ENCODE peak calls at places on chromosomes 7 and 10, in six cellular contexts. F is GM23248; V is activated T-cell treated with anti-CD3 and anti-CD28 coated beads, Interleukin-2, amount 50 U/mL, for 48 hours; Z is posterior cingulate gyrus; A is NCI-H1436; G is progenitor cell of endocrine pancreas. M is an unnamed sample.

GRCh38 chr7:117791877-117792780 is 81.1 kb downstream of the CTTNBP2 start:
- DNase-seq in V (no peak), Z (peak; percentile 69), A (no peak), G (no peak), F (no peak), M (no peak)

GRCh38 chr10:33287112-33287511 is 47.4 kb downstream of the NRP1 start:
- DNase-seq in V (no peak), A (no peak), Z (no peak), G (no peak), F (no peak), M (no peak)

GRCh38 chr7:130907439-130907838 is 173.4 kb upstream of the KLF14 start:
- DNase-seq in V (no peak), Z (no peak), F (no peak), G (no peak), A (no peak), M (no peak)

GRCh38 chr10:29712108-29712507 is 77.3 kb upstream of the SVIL start:
- DNase-seq in V (no peak), F (no peak), Z (no peak), A (peak; percentile 84), G (no peak), M (no peak)

GRCh38 chr10:13891542-13892431 is 305.0 kb downstream of the PRPF18 start:
- DNase-seq in F (peak; percentile 62), V (peak; percentile 32), A (no peak), G (peak; percentile 39), Z (peak; percentile 87), M (peak; percentile 23)

GRCh38 chr7:102819151-102819550 is 70.4 kb downstream of the FAM185A start:
- DNase-seq in V (no peak), Z (no peak), A (no peak), F (no peak), G (no peak), M (no peak)

GRCh38 chr7:100874300-100874576 is 665 bp upstream of the SRRT start:
- DNase-seq in V (no peak), F (no peak), A (no peak), Z (peak; percentile 56), G (no peak), M (no peak)

GRCh38 chr10:670038-670437 is 19.4 kb downstream of the DIP2C start:
- DNase-seq in G (no peak), V (no peak), A (no peak), F (no peak), Z (no peak), M (no peak)

GRCh38 chr7:24654305-24654704 is 81.1 kb downstream of the PALS2 start:
- DNase-seq in A (no peak), V (no peak), G (no peak), F (no peak), Z (no peak), M (no peak)

GRCh38 chr10:122446668-122447410 is 7.6 kb upstream of the ARMS2 start:
- DNase-seq in V (no peak), G (no peak), A (no peak), F (peak; percentile 12), Z (no peak), M (no peak)

GRCh38 chr10:35136263-35136815 is 9.7 kb downstream of the CREM start:
- DNase-seq in Z (no peak), G (no peak), A (no peak), V (no peak), F (no peak), M (no peak)

GRCh38 chr10:27223964-27224363 is 16.6 kb downstream of the ACBD5 start:
- DNase-seq in F (peak; percentile 62), A (peak; percentile 30), Z (no peak), G (no peak), V (peak; percentile 36), M (peak; percentile 37)

GRCh38 chr10:110083884-110084283 is 76.1 kb downstream of the ADD3 start:
- DNase-seq in A (peak; percentile 31), F (peak; percentile 67), G (no peak), V (no peak), Z (no peak), M (peak; percentile 37)

GRCh38 chr10:38127812-38128211 is 33.7 kb downstream of the ZNF37A start:
- DNase-seq in F (peak; percentile 22), A (no peak), G (no peak), V (no peak), Z (no peak), M (peak; percentile 5)

GRCh38 chr7:140571537-140572122 is 69.0 kb downstream of the DENND2A start:
- DNase-seq in F (peak; percentile 75), V (no peak), Z (peak; percentile 6), G (no peak), A (no peak), M (peak; percentile 40)

GRCh38 chr10:84026821-84027257 is 112.5 kb upstream of the GHITM start:
- DNase-seq in V (peak; percentile 30), A (no peak), G (no peak), Z (no peak), F (peak; percentile 30), M (peak; percentile 9)

GRCh38 chr10:73998623-73999622 is 1.0 kb downstream of the VCL start:
- DNase-seq in Z (peak; percentile 93), F (peak; percentile 89), V (peak; percentile 44), A (no peak), G (peak; percentile 45), M (peak; percentile 73)

GRCh38 chr7:3995187-3995586 is 686.9 kb upstream of the FOXK1 start:
- DNase-seq in V (peak; percentile 30), F (no peak), G (no peak), A (no peak), Z (no peak), M (no peak)

GRCh38 chr10:27804136-27804535 is 58.5 kb upstream of the MKX start:
- DNase-seq in V (no peak), F (no peak), Z (no peak), G (no peak), A (no peak), M (no peak)

GRCh38 chr7:122006687-122007086 is 133.7 kb downstream of the PTPRZ1 start:
- DNase-seq in A (peak; percentile 10), V (no peak), F (no peak), Z (no peak), G (no peak), M (no peak)

GRCh38 chr7:43302211-43302711 is 189.8 kb downstream of the HECW1 start:
- DNase-seq in A (no peak), G (no peak), V (peak; percentile 55), F (peak; percentile 30), Z (no peak), M (peak; percentile 18)

GRCh38 chr7:98315318-98315993 is 34.0 kb downstream of the BRI3 start:
- DNase-seq in V (no peak), Z (peak; percentile 20), F (no peak), A (no peak), G (no peak), M (no peak)

GRCh38 chr10:44462338-44462914 is 77.5 kb upstream of the CXCL12 start:
- DNase-seq in A (no peak), F (peak; percentile 49), Z (no peak), V (no peak), G (no peak), M (no peak)

GRCh38 chr7:1454471-1455065 is 4.7 kb downstream of the MICALL2 start:
- DNase-seq in G (no peak), A (no peak), V (no peak), F (no peak), Z (peak; percentile 93), M (no peak)

GRCh38 chr7:44634187-44634838 is 27.9 kb downstream of the OGDH start:
- DNase-seq in A (no peak), V (no peak), Z (no peak), G (no peak), F (no peak), M (no peak)

GRCh38 chr10:90856964-90857634 is 740 bp downstream of the HTR7 start:
- DNase-seq in F (peak; percentile 45), G (no peak), Z (peak; percentile 88), A (no peak), V (no peak), M (no peak)

GRCh38 chr10:84160663-84161362 is 12.8 kb upstream of the GPR15LG start:
- DNase-seq in V (no peak), G (no peak), A (no peak), F (no peak), Z (no peak), M (no peak)

GRCh38 chr7:132418840-132419239 is 157.4 kb downstream of the PLXNA4 start:
- DNase-seq in Z (no peak), A (no peak), V (no peak), F (no peak), G (no peak), M (no peak)

GRCh38 chr10:132329565-132330485 is 2.2 kb upstream of the LRRC27 start:
- DNase-seq in G (no peak), V (peak; percentile 52), Z (peak; percentile 63), A (no peak), F (peak; percentile 87), M (peak; percentile 63)

GRCh38 chr7:93476491-93477344 is 97.8 kb downstream of the CALCR start:
- DNase-seq in V (no peak), G (no peak), F (no peak), Z (no peak), A (no peak), M (no peak)

GRCh38 chr7:130216750-130217149 is 9.1 kb downstream of the SSMEM1 start:
- DNase-seq in V (no peak), Z (no peak), F (no peak), G (no peak), A (no peak), M (no peak)

GRCh38 chr7:132368246-132368900 is 207.9 kb downstream of the PLXNA4 start:
- DNase-seq in A (no peak), G (no peak), V (no peak), Z (no peak), F (no peak), M (no peak)

GRCh38 chr7:86643478-86644281 is at the start of gene GRM3:
- DNase-seq in Z (peak; percentile 98), A (no peak), F (peak; percentile 5), V (no peak), G (peak; percentile 23), M (no peak)

GRCh38 chr7:95469850-95470249 is 15.9 kb upstream of the ASB4 start:
- DNase-seq in G (no peak), F (no peak), Z (no peak), A (peak; percentile 92), V (no peak), M (no peak)

GRCh38 chr10:130621231-130621775 is 485.1 kb downstream of the GLRX3 start:
- DNase-seq in F (no peak), V (no peak), A (no peak), G (no peak), Z (no peak), M (no peak)